ENCODE peak calls at places on chromosome 12, in six cellular contexts. F, T, B, U, A and O are unnamed samples.
A peak's percentile ranks its signal among the peaks of the same experiment; 100 is the strongest.

GRCh38 chr12:112803620-112804279 is 12.2 kb downstream of the RPH3A start:
- DNase-seq in F (no peak), B (no peak), T (no peak), A (no peak), U (no peak), O (no peak)

GRCh38 chr12:128098725-128099124 is 168.2 kb upstream of the TMEM132C start:
- DNase-seq in A (no peak), T (no peak), B (no peak), U (no peak), F (no peak), O (no peak)

GRCh38 chr12:103642240-103642864 is 55.3 kb downstream of the STAB2 start:
- DNase-seq in F (no peak), U (no peak), T (no peak), A (no peak), B (no peak), O (no peak)

GRCh38 chr12:10031771-10032175 is 1.3 kb downstream of the CLEC9A start:
- DNase-seq in F (no peak), U (no peak), A (peak; percentile 81), B (no peak), T (no peak), O (no peak)

GRCh38 chr12:46260153-46260912 is 8.5 kb downstream of the SLC38A1 start:
- DNase-seq in A (no peak), F (no peak), T (no peak), B (no peak), U (no peak), O (no peak)

GRCh38 chr12:11580125-11580751 is 69.2 kb upstream of the ETV6 start:
- DNase-seq in A (peak; percentile 99), B (peak; percentile 23), F (no peak), T (no peak), U (no peak), O (no peak)

GRCh38 chr12:57629897-57630471 is 3.0 kb downstream of the B4GALNT1 start:
- DNase-seq in B (no peak), A (no peak), T (no peak), F (no peak), U (no peak), O (no peak)

GRCh38 chr12:106415134-106415533 is 57.6 kb downstream of the POLR3B start:
- DNase-seq in A (peak; percentile 33), F (no peak), U (no peak), T (no peak), B (no peak), O (no peak)

GRCh38 chr12:77584860-77585259 is 245.8 kb upstream of the NAV3 start:
- DNase-seq in B (no peak), U (no peak), T (peak; percentile 20), A (no peak), F (no peak), O (no peak)

GRCh38 chr12:69689638-69690037 is 9.5 kb downstream of the BEST3 start:
- DNase-seq in T (no peak), U (no peak), B (no peak), F (no peak), A (no peak), O (no peak)

GRCh38 chr12:124752437-124753229 is 111.0 kb downstream of the SCARB1 start:
- DNase-seq in B (no peak), T (no peak), F (no peak), A (no peak), U (no peak), O (no peak)

GRCh38 chr12:46702581-46703344 is 123.0 kb downstream of the SLC38A4 start:
- DNase-seq in A (peak; percentile 100), F (no peak), U (no peak), B (peak; percentile 8), T (no peak), O (no peak)

GRCh38 chr12:75177997-75178396 is 31.6 kb downstream of the KCNC2 start:
- DNase-seq in F (no peak), A (peak; percentile 99), T (no peak), U (no peak), B (no peak), O (no peak)

GRCh38 chr12:58341791-58342190 is 400.4 kb downstream of the ATP23 start:
- DNase-seq in A (peak; percentile 22), F (no peak), B (no peak), U (no peak), T (no peak), O (no peak)

GRCh38 chr12:89947437-89948265 is 239.0 kb upstream of the ATP2B1 start:
- DNase-seq in A (peak; percentile 95), T (no peak), F (no peak), B (peak; percentile 43), U (no peak), O (peak; percentile 9)

GRCh38 chr12:76704693-76705092 is 59.2 kb upstream of the ZDHHC17 start:
- DNase-seq in T (no peak), F (no peak), B (no peak), A (peak; percentile 56), U (no peak), O (no peak)

GRCh38 chr12:53172352-53172751 is 8.2 kb upstream of the ZNF740 start:
- DNase-seq in U (no peak), T (no peak), F (no peak), B (no peak), A (no peak), O (no peak)

GRCh38 chr12:51953011-51953568 is 1.6 kb downstream of the ACVR1B start:
- DNase-seq in T (no peak), U (no peak), B (no peak), F (no peak), A (no peak), O (no peak)

GRCh38 chr12:51951843-51952722 is 584 bp downstream of the ACVR1B start:
- DNase-seq in A (no peak), U (no peak), F (peak; percentile 13), B (peak; percentile 23), T (peak; percentile 86), O (peak; percentile 19)

GRCh38 chr12:51950682-51951198 is 759 bp upstream of the ACVR1B start:
- DNase-seq in U (no peak), A (no peak), F (no peak), B (no peak), T (no peak), O (no peak)

GRCh38 chr12:51949342-51950030 is 2.0 kb upstream of the ACVR1B start:
- DNase-seq in B (no peak), U (no peak), T (no peak), F (no peak), A (no peak), O (no peak)

GRCh38 chr12:51951199-51951842 is at the start of gene ACVR1B:
- DNase-seq in A (peak; percentile 73), F (peak; percentile 91), U (peak; percentile 87), T (peak; percentile 98), B (peak; percentile 94), O (peak; percentile 92)
- TF ChIP-seq CTCF in A (no peak), F (no peak), U (no peak), T (no peak), B (no peak), O (no peak)

GRCh38 chr12:121209629-121210572 is at the start of gene P2RX4:
- DNase-seq in T (peak; percentile 96), B (peak; percentile 85), U (peak; percentile 75), F (peak; percentile 89), A (peak; percentile 20), O (peak; percentile 87)
- TF ChIP-seq CTCF in T (no peak), B (peak; percentile 6), U (peak; percentile 23), F (peak; percentile 47), A (peak; percentile 27), O (peak; percentile 32)

DNA sequence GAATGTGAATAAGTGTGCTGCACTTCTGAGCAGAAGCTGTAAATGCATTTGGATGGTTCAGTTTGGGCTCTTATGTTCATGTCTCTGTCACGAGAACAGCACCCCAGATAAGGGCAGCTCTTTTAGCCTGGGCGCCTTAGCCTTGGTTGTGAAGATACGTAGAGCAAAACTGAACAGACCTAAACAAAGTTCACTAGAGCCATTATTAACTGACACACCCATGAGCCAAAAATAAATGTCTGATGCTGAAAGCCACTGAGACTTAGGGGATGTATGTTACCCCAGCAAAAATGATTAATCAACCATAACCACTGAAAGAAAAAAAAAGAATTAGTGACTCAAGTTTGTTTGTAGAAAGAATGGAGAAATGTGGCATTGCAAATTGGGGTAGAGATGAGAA is 343.4 kb downstream of the BCAT1 start:
- DNase-seq in B (no peak), U (no peak), A (no peak), F (no peak), T (no peak), O (no peak)
- TF ChIP-seq CTCF in B (no peak), U (no peak), A (no peak), F (no peak), T (no peak), O (no peak)

GRCh38 chr12:49295087-49296001 is at the start of gene PRPH:
- DNase-seq in T (peak; percentile 71), F (no peak), U (no peak), A (no peak), B (peak; percentile 26), O (no peak)
- TF ChIP-seq CTCF in T (no peak), F (no peak), U (no peak), A (peak; percentile 1), B (no peak), O (no peak)

GRCh38 chr12:83389237-83389996 is 702.7 kb downstream of the TMTC2 start:
- DNase-seq in F (no peak), T (no peak), U (peak; percentile 9), B (peak; percentile 64), A (no peak), O (peak; percentile 12)
- TF ChIP-seq CTCF in F (no peak), T (peak; percentile 33), U (peak; percentile 20), B (peak; percentile 41), A (peak; percentile 42), O (no peak)

DNA sequence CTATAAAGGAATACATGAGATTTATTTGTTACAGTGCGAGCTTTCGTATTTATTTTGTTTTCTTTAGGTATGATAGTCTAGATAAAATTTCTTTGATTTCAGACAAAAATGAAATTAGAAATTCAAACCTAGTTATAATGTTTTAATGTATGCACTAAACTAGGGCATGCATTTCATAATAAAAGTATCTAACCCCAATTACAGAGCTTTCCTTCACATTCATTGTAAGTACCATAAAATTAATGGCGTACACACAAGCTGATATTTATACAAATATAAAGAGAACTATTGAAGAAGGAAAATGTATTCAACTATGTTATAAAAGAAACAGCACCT is 120.2 kb downstream of the GXYLT1 start:
- DNase-seq in A (no peak), B (no peak), U (no peak), F (no peak), T (no peak), O (no peak)
- TF ChIP-seq CTCF in A (no peak), B (no peak), U (no peak), F (peak; percentile 45), T (no peak), O (peak; percentile 28)